ENCODE peak calls at places on chromosomes 12 and 14, in four cellular contexts. V is endothelial cell of umbilical vein, Y is astrocyte, P is MM.1S. D is an unnamed sample.

GRCh38 chr12:4450551-4451112 is 5.0 kb upstream of the FGF6 start:
- DNase-seq in V (no peak), Y (no peak), P (no peak), D (no peak)

GRCh38 chr12:120025640-120026039 is 36.6 kb downstream of the BICDL1 start:
- DNase-seq in V (no peak), Y (no peak), P (no peak), D (no peak)

GRCh38 chr12:53225635-53226424 is 6.2 kb downstream of the RARG start:
- DNase-seq in V (no peak), Y (no peak), P (no peak), D (no peak)

GRCh38 chr12:90922068-90922743 is 32.8 kb downstream of the CCER1 start:
- DNase-seq in V (peak; percentile 77), Y (peak; percentile 67), P (no peak), D (no peak)

GRCh38 chr12:5433081-5433839 is 1.4 kb downstream of the NTF3 start:
- DNase-seq in V (no peak), Y (no peak), P (no peak), D (no peak)

GRCh38 chr12:123960856-123961255 is 11.8 kb downstream of the CCDC92 start:
- DNase-seq in V (no peak), Y (no peak), P (no peak), D (no peak)

GRCh38 chr12:113978080-113978479 is 12.0 kb upstream of the RBM19 start:
- DNase-seq in V (no peak), Y (no peak), P (no peak), D (no peak)

GRCh38 chr12:127355061-127355820 is 911.7 kb upstream of the TMEM132C start:
- DNase-seq in V (no peak), Y (no peak), P (peak; percentile 14), D (no peak)

GRCh38 chr12:5073838-5074237 is 30.2 kb downstream of the KCNA5 start:
- DNase-seq in V (no peak), Y (no peak), P (no peak), D (peak; percentile 8)

GRCh38 chr12:48199784-48200198 is 3.3 kb downstream of the OR10AD1 start:
- DNase-seq in V (no peak), Y (no peak), P (no peak), D (no peak)

GRCh38 chr12:27198036-27198435 is 46.0 kb upstream of the STK38L start:
- DNase-seq in V (no peak), Y (peak; percentile 80), P (no peak), D (no peak)

GRCh38 chr12:121513464-121514183 is 67.2 kb downstream of the KDM2B start:
- DNase-seq in V (no peak), Y (no peak), P (peak; percentile 6), D (peak; percentile 14)

GRCh38 chr12:52225752-52226151 is 7.3 kb upstream of the KRT7 start:
- DNase-seq in V (no peak), Y (no peak), P (no peak), D (no peak)

GRCh38 chr12:102888511-102888910 is 28.5 kb downstream of the PAH start:
- DNase-seq in V (no peak), Y (no peak), P (no peak), D (no peak)

GRCh38 chr12:115761784-115762183 is 515.7 kb downstream of the MED13L start:
- DNase-seq in V (no peak), Y (no peak), P (no peak), D (no peak)
- H3K4me2 ChIP-seq in V (no peak overlapping the region), Y (no peak overlapping the region), P (no peak overlapping the region), D (no peak overlapping the region)

DNA sequence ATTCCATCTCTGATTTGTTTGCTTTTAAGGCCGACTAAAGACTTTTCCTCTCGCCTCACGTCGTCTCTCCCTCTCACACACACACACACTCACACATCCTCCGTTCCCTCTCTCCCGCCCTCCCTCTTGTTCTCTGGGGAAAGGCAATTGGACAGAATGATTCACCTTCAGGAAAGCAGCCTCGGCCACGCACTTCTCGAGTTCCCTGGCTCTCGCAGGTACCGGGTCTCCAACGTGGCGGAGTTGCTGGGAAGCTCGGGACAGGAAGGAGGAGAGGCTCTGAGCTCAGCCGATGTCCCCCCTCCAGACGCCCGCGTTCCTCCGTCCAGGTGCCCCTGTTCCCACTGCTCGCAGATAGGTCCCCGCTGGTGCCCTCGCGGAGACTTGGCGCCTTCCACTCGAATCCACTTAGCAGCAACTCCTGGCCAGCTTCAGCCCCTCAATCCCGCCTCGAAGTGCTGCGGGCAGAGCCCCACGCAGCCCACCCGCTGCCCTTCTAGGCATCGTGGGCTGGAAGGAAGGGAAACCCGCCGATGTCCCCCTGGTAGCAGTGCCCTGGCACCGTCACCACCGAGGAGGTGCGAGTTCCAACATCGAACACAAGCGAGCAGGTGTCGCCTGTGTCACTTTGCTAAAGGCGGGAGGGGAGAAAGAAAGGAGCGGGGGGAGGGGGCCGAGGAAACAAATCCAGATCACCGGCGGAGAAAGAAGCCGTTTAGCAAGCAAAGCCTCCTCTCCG is 68.3 kb upstream of the USP15 start:
- DNase-seq in V (peak; percentile 22), Y (peak; percentile 34), P (no peak), D (peak; percentile 10)
- TF ChIP-seq EZH2 in V (peak; percentile 64), Y (no peak), P (no peak), D (no peak)

GRCh38 chr12:116199160-116199559 is 78.3 kb downstream of the MED13L start:
- DNase-seq in V (no peak), Y (no peak), P (no peak), D (no peak)
- H3K4me2 ChIP-seq in V (no peak overlapping the region), Y (no peak overlapping the region), P (no peak overlapping the region), D (no peak overlapping the region)

GRCh38 chr12:104457746-104458644 is 1.2 kb downstream of the CHST11 start:
- DNase-seq in V (peak; percentile 25), Y (no peak), P (peak; percentile 60), D (peak; percentile 64)
- TF ChIP-seq EZH2 in V (no peak), Y (no peak), P (no peak), D (no peak)

GRCh38 chr14:32933623-32933942 is 5.1 kb upstream of the NPAS3 start:
- DNase-seq in V (no peak), Y (peak; percentile 77), P (no peak), D (no peak)

GRCh38 chr14:32932302-32932920 is 6.3 kb upstream of the NPAS3 start:
- DNase-seq in V (no peak), Y (peak; percentile 6), P (no peak), D (no peak)

GRCh38 chr14:32932921-32933622 is 5.6 kb upstream of the NPAS3 start:
- DNase-seq in V (no peak), Y (no peak), P (no peak), D (no peak)

GRCh38 chr14:32933943-32934890 is 4.5 kb upstream of the NPAS3 start:
- DNase-seq in V (no peak), Y (peak; percentile 47), P (no peak), D (no peak)

DNA sequence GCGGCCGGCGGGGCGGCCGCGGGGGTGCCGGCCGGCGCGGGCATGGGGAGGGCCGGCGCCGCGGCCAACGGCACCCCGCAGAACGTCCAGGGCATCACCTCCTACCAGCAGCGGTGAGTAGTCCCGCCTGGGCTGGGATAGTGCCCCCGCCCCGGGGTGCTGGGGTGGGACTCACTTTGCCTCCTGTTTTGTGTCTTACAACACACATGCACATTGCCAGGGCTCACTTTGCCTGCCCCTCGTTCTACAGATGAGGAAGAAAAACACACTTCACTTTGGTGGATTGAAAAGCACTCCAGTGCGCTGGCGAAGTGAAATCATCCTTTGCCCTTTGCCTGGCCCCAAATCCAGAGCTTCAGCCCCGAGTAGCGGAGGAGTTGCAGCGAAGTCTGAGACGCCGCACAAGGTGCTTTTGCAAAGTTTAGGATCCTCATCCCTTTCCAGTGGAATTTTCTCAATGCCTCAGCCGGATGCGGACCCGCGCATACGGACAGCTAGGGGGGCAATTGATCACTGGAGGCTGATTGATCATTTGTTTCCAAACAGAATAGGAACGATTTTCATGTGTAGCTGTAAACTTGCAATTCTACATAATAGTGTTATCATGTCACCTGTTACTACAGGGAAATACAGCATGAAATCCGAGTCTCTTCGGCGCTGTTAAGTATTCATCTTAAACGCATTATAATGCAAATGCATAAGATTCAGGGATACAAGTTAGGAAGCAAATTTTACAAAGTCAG is 3.6 kb upstream of the NPAS3 start:
- DNase-seq in V (no peak), Y (peak; percentile 12), P (no peak), D (no peak)
- H3K4me2 ChIP-seq in V (peak overlapping the region; percentile 37), Y (peak overlapping the region; percentile 95), P (no peak overlapping the region), D (no peak overlapping the region)

GRCh38 chr12:6827982-6828670 is at the start of gene P3H3:
- DNase-seq in V (peak; percentile 56), Y (peak; percentile 42), P (no peak), D (no peak)
- TF ChIP-seq EZH2 in V (no peak), Y (no peak), P (no peak), D (peak; percentile 40)

GRCh38 chr12:62643470-62643869 is 176.8 kb downstream of the MON2 start:
- DNase-seq in V (no peak), Y (peak; percentile 39), P (no peak), D (no peak)

GRCh38 chr12:62635630-62636029 is 169.0 kb downstream of the MON2 start:
- DNase-seq in V (no peak), Y (no peak), P (no peak), D (no peak)

GRCh38 chr12:62637679-62638078 is 171.1 kb downstream of the MON2 start:
- DNase-seq in V (no peak), Y (no peak), P (no peak), D (no peak)

GRCh38 chr12:62642509-62642908 is 175.9 kb downstream of the MON2 start:
- DNase-seq in V (no peak), Y (no peak), P (no peak), D (no peak)

DNA sequence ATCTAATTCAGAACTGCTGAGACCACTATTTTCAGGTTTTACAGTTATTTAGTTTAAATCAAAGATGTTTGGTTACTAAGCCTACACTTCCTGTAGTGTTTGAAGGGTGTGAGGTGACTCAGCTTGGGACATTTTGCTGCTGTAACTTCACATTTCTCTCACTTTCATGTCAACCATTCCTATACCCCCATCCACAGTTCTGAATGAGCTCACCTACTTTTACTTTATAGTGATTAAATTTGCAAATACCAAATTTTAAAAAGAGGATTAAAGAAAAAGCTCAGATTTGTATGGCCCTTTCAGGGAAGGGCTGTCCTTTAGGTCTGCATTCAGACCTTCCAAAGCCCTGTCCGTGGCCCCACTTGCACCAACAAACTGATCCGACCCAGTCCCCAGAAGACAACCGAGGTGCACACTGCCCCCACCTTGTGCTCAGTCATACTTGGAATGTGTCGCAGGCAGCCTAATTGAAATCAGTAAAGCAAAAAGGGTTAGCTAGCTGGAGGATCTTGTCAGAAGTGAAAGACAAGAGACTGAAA is 174.4 kb downstream of the MON2 start:
- DNase-seq in V (peak; percentile 46), Y (peak; percentile 47), P (peak; percentile 51), D (peak; percentile 17)
- H3K4me2 ChIP-seq in V (no peak overlapping the region), Y (peak overlapping the region; percentile 32), P (peak overlapping the region; percentile 12), D (no peak overlapping the region)

GRCh38 chr12:129571901-129572494 is 331.8 kb downstream of the TMEM132D start:
- DNase-seq in V (no peak), Y (no peak), P (no peak), D (no peak)

GRCh38 chr12:129566800-129567199 is 337.0 kb downstream of the TMEM132D start:
- DNase-seq in V (no peak), Y (no peak), P (no peak), D (no peak)

DNA sequence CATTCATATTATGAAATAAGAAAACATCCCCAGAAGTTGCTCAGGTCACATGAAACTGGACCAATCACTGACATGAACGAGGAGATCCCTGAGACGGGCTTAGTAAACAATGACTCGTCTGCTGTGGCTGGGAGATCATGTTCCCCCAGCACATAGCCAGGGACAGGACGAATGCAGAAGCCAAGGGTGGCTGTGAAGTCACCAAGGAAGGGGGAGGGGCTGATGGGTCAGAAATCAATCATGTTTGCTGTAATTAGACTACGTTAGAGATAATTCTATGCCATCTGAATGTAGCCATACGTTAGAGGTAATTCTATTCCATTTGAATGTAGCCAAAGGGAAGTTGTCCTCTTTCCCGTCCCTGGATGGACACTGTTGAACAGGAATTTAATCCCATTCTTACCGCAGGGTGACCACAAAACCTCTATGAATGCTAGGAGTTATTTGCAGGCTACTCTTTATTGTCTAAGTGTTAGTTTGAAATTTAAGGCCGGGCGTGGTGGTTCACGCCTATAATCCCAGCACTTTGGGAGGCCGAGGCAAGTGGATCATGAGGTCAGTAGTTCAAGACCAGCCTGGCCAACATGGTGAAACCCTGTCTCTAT is 332.9 kb downstream of the TMEM132D start:
- DNase-seq in V (no peak), Y (peak; percentile 2), P (no peak), D (no peak)
- TF ChIP-seq EZH2 in V (no peak), Y (no peak), P (no peak), D (no peak)

D was measured in DND-41.